ENCODE peak calls at places on chromosomes 3 and 15, in six cellular contexts. G, S, Q, R, Y and H are unnamed samples. For H3K4me1 and H3K9me3, the result is how much of the 10 kb centered on the place peaks cover.

GRCh38 chr3:160860346-160860745 is 104.3 kb downstream of the PPM1L start:
- DNase-seq in G (no peak), Y (no peak), R (no peak), S (no peak), Q (no peak), H (no peak)

GRCh38 chr3:61005591-61005990 is 245.7 kb downstream of the FHIT start:
- DNase-seq in Q (no peak), G (no peak), R (no peak), S (no peak), Y (no peak), H (no peak)

GRCh38 chr15:70045045-70045444 is 52.7 kb downstream of the TLE3 start:
- DNase-seq in Q (peak), Y (no peak), G (peak), R (no peak), S (peak), H (no peak)

GRCh38 chr3:5012398-5012797 is 33.2 kb downstream of the BHLHE40 start:
- DNase-seq in Y (no peak), Q (no peak), R (no peak), G (no peak), S (no peak), H (no peak)

GRCh38 chr3:21752749-21753347 is 1.8 kb upstream of the ZNF385D start:
- DNase-seq in Y (peak), Q (peak), S (peak), R (no peak), G (no peak), H (peak)

GRCh38 chr3:58237940-58238681 is 519 bp downstream of the ABHD6 start:
- DNase-seq in Q (peak), Y (no peak), S (peak), R (peak), G (peak), H (peak)

GRCh38 chr3:181693280-181693679 is 18.4 kb upstream of the SOX2 start:
- DNase-seq in Y (no peak), R (no peak), Q (no peak), S (no peak), G (no peak), H (no peak)

GRCh38 chr3:58249358-58250092 is 11.9 kb downstream of the ABHD6 start:
- DNase-seq in Y (no peak), Q (no peak), R (no peak), G (no peak), S (no peak), H (no peak)

GRCh38 chr15:44735482-44736260 is 657 bp upstream of the TRIM69 start:
- DNase-seq in Y (no peak), G (peak), S (peak), Q (peak), R (no peak), H (peak)

GRCh38 chr3:165518346-165518745 is 318.9 kb downstream of the BCHE start:
- DNase-seq in S (peak), Y (no peak), G (peak), R (no peak), Q (no peak), H (no peak)

GRCh38 chr3:179955798-179956197 is 80.9 kb downstream of the PEX5L start:
- DNase-seq in Q (no peak), R (no peak), Y (no peak), G (no peak), S (no peak), H (no peak)

GRCh38 chr15:73873889-73874511 is 636 bp downstream of the TBC1D21 start:
- DNase-seq in Y (peak), S (peak), R (peak), Q (peak), G (peak), H (peak)

GRCh38 chr3:147368561-147369151 is 37.7 kb downstream of the ZIC4 start:
- DNase-seq in Y (no peak), S (no peak), G (no peak), Q (no peak), R (no peak), H (no peak)

GRCh38 chr3:10335190-10335738 is 14.4 kb upstream of the SEC13 start:
- DNase-seq in Q (no peak), S (no peak), G (no peak), Y (no peak), R (no peak), H (no peak)

GRCh38 chr15:98830034-98830634 is 177.5 kb downstream of the PGPEP1L start:
- DNase-seq in Y (no peak), R (no peak), Q (no peak), G (no peak), S (no peak), H (no peak)

DNA sequence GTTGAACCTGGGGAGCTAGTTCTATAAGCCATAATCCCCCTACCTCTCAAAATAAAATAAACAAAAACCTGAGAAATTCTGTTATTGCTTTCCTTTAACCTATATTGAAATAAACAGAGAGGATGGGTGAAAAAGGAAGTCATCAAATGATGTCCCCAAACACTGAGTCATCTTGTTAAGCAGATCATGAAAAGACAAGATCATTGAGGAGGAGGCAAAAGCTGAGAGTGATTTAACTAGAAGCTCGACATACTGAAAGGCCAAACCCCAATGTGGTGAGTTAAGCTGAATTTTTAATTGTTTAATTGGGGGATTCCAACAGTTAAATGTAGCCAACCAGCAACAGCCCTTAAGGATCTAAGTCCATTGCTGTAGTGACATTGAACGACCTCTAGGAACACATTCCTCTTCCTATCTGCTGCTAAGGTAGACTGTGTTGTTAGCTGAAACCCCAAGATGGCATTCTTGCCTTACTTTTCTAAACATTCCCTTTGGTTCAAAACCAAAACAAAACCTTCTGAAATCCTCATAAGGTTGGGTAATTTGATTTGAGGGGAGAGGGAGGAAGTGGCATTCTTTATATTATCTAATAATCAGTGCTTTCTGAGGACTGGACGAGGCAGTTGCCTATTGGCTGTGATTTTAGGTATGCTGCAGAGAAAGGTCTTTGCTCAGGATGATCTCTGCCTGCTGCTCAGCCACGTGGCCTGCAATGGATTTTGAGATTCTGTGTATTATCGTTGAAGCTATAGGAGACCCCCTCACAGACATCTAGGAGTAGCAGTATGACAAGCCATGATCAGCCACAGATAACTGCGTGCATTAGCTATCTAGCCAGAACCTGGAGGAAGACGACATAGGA is 62.7 kb upstream of the BNIP2 start:
- DNase-seq in R (no peak), Y (peak), G (no peak), S (no peak), Q (peak), H (peak)
- H3K9ac ChIP-seq in R (no peak), Y (no peak), G (no peak), S (no peak), Q (no peak), H (no peak)

DNA sequence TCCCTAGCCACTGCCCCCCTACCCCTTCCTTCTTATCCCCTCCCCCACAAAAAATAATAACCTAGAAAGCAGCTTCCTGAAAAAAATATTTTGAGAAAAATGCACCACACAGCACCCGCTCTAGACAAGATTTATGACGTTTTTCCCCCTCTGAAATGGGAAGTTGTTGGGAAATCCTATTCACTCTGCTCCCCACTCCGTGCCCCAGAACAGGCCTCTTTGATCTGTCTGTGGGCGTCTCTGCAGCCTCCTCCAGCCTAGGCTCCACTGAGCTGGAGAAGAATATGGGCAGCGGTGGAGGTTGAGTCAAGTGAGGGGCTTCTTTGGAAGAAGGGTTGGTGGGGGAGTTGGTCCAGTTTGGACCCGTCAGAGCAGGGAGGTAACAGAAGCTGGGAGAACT is 28.5 kb upstream of the POLG start:
- DNase-seq in G (no peak), R (no peak), S (no peak), Y (no peak), Q (no peak), H (no peak)
- H3K4me1 ChIP-seq in G (under half), R (under half), S (under half), Y (under half), Q (under half), H (under half)

GRCh38 chr15:65599677-65600076 is 11.3 kb downstream of the INTS14 start:
- DNase-seq in Q (no peak), G (no peak), R (no peak), S (no peak), Y (no peak), H (no peak)
- H3K9me3 ChIP-seq in Q (under half), G (under half), R (under half), S (under half), Y (under half), H (under half)

DNA sequence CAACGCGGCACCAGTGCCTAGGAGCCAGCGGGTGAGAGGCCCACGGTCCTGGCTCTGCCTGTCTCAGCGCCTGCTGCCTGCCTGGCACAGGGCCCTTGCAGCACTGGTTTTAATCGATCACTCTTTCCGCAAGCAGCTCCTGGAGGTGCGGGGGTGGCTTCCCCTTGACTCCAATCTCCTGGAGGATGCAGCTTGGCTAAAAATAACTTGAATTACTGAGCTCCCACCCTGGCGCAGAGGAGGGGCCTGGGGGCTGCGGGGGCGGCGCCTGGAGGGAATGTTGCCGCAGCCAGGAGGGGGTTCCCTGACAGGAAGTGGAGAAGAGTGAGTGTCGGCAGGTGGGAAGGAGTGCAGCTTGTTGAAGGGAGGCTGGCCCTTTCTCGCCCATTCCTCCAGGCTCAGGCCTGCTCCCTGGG is 9.9 kb upstream of the RPL29 start:
- DNase-seq in Y (peak), S (peak), R (peak), Q (peak), G (peak), H (no peak)
- H3K9ac ChIP-seq in Y (peak), S (peak), R (no peak), Q (peak), G (no peak), H (no peak)

DNA sequence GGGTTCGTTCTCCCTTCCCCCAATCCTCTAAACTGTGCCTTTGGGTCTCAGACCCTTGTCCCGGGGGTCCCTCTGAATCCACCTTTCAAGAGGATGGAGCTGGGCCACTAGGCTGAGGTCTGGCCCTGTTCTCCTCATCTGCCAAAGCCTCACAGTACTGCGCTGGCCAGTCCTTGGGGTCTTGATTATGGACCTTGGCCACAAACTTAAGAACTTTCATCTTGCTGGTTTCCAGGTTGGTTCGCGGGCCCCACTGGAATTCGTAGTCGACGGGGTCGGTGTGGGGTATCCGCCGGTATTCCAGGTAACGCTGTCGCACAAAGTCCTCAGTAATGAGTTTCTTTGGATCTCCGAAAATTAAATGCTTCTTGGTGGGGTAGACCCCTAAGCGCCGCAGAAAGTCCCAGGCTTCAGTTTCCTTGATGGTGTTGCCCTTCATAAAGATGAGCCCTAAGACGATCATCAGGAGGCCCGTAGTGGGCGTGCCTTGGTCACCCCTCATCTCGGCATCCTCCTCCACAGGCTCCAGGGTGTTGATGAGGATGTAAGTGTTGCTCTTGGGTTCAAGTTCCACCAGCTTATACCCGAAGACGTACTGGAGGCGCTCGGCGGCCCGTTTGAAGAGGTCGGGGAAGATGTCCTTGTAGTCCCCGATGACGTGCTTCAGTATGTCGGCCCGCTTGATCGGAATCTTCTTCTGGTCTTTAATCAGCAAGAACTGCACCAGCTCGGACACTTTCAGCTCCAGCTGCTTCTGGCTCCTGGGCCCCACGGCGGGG is 727 bp downstream of the NSMCE3 start:
- DNase-seq in R (peak), Q (peak), S (peak), G (peak), Y (peak), H (peak)
- H3K4me1 ChIP-seq in R (under half), Q (under half), S (under half), G (under half), Y (under half), H (under half)

GRCh38 chr15:46892621-46893160 is 824.6 kb upstream of the SEMA6D start:
- DNase-seq in S (no peak), R (no peak), G (peak), Q (no peak), Y (no peak), H (no peak)
- H3K9me3 ChIP-seq in S (under half), R (under half), G (under half), Q (under half), Y (under half), H (under half)